ENCODE peak calls at places on chromosome X, in six cellular contexts. J is kidney, Z is hepatocyte, P is fibroblast of lung, Q is heart right ventricle, X is breast epithelium. W is an unnamed sample.
A peak's percentile ranks its signal among the peaks of the same experiment; 100 is the strongest.

GRCh38 chrX:150150081-150150779 is 211.9 kb upstream of the EOLA2 start:
- DNase-seq in J (peak; percentile 65), Z (no peak), P (no peak), Q (no peak), X (no peak), W (no peak)

GRCh38 chrX:74545880-74546279 is 68.5 kb downstream of the RLIM start:
- DNase-seq in J (no peak), Z (no peak), P (no peak), Q (no peak), X (no peak), W (no peak)

GRCh38 chrX:56978172-56978571 is 17.2 kb downstream of the SPIN3 start:
- DNase-seq in J (no peak), Z (peak; percentile 53), P (peak; percentile 37), Q (no peak), X (peak; percentile 23), W (peak; percentile 15)

GRCh38 chrX:122501652-122502051 is 682.4 kb upstream of the GRIA3 start:
- DNase-seq in J (no peak), Z (no peak), P (no peak), Q (no peak), X (no peak), W (no peak)

GRCh38 chrX:5113128-5113527 is 1115.5 kb downstream of the NLGN4X start:
- DNase-seq in J (no peak), Z (peak; percentile 42), P (no peak), Q (no peak), X (no peak), W (no peak)

GRCh38 chrX:34813618-34814017 is 129.0 kb upstream of the FAM47B start:
- DNase-seq in J (no peak), Z (no peak), P (peak; percentile 6), Q (no peak), X (no peak), W (peak; percentile 2)

GRCh38 chrX:113950081-113950678 is 633.7 kb upstream of the HTR2C start:
- DNase-seq in J (no peak), Z (no peak), P (no peak), Q (no peak), X (no peak), W (no peak)

GRCh38 chrX:150767475-150768131 is 74.4 kb downstream of the MTMR1 start:
- DNase-seq in J (peak; percentile 48), Z (peak; percentile 56), P (peak; percentile 79), Q (no peak), X (no peak), W (peak; percentile 55)

GRCh38 chrX:124328765-124329164 is 3.7 kb upstream of the TEX13D start:
- DNase-seq in J (no peak), Z (no peak), P (no peak), Q (no peak), X (no peak), W (no peak)

GRCh38 chrX:135557344-135557743 is 36.9 kb downstream of the INTS6L start:
- DNase-seq in J (no peak), Z (no peak), P (no peak), Q (no peak), X (no peak), W (no peak)

GRCh38 chrX:103776586-103776985 is at the start of gene PLP1:
- DNase-seq in J (no peak), Z (no peak), P (no peak), Q (no peak), X (no peak), W (no peak)

GRCh38 chrX:43861750-43862149 is 20.5 kb downstream of the MAOB start:
- DNase-seq in J (no peak), Z (no peak), P (no peak), Q (no peak), X (no peak), W (no peak)

GRCh38 chrX:13658602-13659001 is 5.7 kb downstream of the TCEANC start:
- DNase-seq in J (no peak), Z (peak; percentile 60), P (peak; percentile 73), Q (no peak), X (no peak), W (no peak)

GRCh38 chrX:13664026-13664425 is 11.1 kb downstream of the TCEANC start:
- DNase-seq in J (no peak), Z (no peak), P (no peak), Q (no peak), X (no peak), W (no peak)

GRCh38 chrX:13662537-13662841 is 9.5 kb downstream of the TCEANC start:
- DNase-seq in J (no peak), Z (peak; percentile 45), P (peak; percentile 56), Q (no peak), X (no peak), W (no peak)

GRCh38 chrX:13661735-13662536 is 9.0 kb downstream of the TCEANC start:
- DNase-seq in J (no peak), Z (no peak), P (no peak), Q (no peak), X (no peak), W (no peak)

DNA sequence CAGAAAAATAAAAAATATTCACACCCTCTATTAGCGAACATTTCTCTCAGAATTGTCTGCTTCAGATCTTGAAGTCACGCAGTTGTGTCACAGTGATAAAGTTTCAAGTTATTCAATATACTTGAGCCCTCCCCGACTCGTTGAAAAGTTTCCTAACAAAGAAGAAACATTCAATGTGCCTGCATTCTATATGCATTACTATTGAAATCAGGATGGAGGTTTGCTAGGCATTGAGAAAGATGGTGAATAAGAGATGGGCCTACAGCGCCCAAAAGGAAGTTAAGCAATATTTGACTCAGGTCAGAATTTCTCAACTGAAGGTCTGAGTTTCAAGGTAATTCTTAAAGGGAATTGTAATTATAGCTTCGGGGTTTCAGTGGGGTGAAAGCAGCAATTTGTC is 6.1 kb downstream of the TCEANC start:
- DNase-seq in J (no peak), Z (no peak), P (peak; percentile 71), Q (no peak), X (no peak), W (no peak)
- H3K4me3 ChIP-seq in J (no peak overlapping the region), Z (no peak overlapping the region), P (no peak overlapping the region), Q (no peak overlapping the region), X (no peak overlapping the region), W (no peak overlapping the region)

DNA sequence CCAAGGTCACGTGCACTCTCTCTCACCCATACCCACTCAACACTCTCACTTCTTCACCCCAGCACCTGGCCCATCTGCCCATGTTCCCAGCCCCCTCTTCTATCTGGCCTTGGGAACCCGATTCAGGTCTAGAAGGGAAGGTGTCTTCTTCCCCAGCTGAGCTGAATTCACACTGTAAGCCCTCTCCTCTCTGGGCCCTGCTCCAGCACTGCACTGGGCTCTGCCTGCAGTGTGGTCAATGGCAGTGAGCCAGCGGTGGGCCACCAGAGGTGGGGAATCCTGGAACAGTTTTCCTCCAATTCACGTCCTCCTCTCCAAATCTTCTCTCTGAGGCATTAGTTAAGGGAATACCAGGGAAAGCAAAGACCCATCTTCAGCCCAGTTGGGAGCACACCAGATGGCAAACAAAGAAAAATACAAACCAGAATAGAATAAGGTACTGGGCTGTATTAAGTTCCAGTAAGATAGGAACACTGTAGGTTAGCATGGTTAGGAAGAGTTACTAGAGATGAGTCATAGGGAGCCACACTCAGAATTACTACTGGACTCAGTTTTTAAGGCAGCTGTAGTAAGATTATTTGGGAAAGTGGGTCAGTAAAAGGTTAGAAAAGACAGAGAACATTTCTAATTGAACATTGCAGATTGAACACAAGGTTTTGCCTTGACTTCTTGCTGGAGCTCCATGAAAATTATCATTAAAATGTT is 5.0 kb downstream of the AWAT2 start:
- DNase-seq in J (no peak), Z (no peak), P (peak; percentile 18), Q (no peak), X (no peak), W (no peak)
- H3K27ac ChIP-seq in J (no peak overlapping the region), Z (no peak overlapping the region), P (no peak overlapping the region), Q (no peak overlapping the region), X (no peak overlapping the region), W (no peak overlapping the region)

GRCh38 chrX:14243823-14244222 is 214.1 kb upstream of the GEMIN8 start:
- DNase-seq in J (peak; percentile 48), Z (no peak), P (no peak), Q (no peak), X (no peak), W (no peak)
- H3K36me3 ChIP-seq in J (no peaks in the 10 kb centered on the region), Z (no peaks in the 10 kb centered on the region), P (no peaks in the 10 kb centered on the region), Q (no peaks in the 10 kb centered on the region), X (no peaks in the 10 kb centered on the region), W (no peaks in the 10 kb centered on the region)

DNA sequence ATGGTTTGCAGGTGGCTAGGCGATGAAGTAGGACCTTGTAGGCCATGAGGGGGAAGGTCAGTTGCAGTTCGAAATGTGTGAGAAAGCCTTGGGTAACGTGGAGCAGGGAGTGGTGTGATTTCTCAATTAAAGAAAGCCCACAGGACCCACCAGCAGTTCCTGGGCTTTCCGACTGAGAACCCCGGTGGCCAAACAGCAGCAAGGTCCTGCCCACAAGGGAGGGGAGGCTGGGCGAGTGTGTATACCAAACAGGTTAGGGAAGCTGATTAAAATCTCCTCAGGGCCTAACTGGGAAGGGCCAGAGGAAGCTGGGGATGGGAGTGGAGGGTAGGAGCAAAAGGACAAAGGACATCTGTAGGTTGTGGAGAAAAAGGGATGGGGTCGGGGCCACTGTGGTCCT is 2.4 kb downstream of the ATP6AP1 start:
- DNase-seq in J (no peak), Z (no peak), P (no peak), Q (no peak), X (no peak), W (no peak)
- H3K4me3 ChIP-seq in J (peak overlapping the region; percentile 7), Z (no peak overlapping the region), P (no peak overlapping the region), Q (no peak overlapping the region), X (no peak overlapping the region), W (no peak overlapping the region)

GRCh38 chrX:154352466-154352865 is 22.0 kb downstream of the FLNA start:
- DNase-seq in J (no peak), Z (no peak), P (no peak), Q (no peak), X (no peak), W (no peak)
- H3K27ac ChIP-seq in J (no peak overlapping the region), Z (no peak overlapping the region), P (no peak overlapping the region), Q (no peak overlapping the region), X (no peak overlapping the region), W (no peak overlapping the region)

DNA sequence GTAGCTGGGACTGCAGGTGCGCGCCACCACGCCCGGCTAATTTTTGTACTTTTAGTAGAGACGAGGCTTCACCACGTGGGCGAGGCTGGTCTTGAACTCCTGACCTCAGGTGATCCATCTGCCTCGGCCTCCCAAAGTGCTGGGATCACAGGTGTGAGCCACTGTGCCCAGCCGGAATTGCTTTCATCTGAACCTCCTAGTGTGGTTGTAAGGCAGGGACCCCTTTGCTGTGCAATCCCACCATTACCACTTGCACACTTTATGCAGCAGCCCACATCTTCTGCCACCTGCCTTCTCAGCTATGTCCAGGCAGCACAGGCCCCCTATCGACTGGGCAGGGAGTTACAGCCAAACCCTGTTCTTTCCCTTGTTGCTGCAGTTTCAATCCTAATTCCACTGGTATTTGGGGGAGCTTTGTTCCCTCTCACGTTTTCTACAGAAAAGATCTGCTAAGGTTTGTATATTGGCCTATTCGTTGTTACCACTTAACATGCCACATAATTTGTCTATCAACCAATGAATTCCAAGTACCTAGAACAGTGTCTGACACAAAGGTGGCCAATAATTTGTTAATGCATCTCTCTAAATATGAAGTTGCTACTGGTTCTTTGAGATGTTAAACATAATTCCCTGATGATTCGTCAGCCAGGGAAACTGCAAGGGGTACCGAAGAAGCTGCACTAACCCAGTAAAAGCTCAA is 6.5 kb downstream of the RPL39 start:
- DNase-seq in J (no peak), Z (no peak), P (peak; percentile 20), Q (peak; percentile 21), X (no peak), W (peak; percentile 21)
- H3K36me3 ChIP-seq in J (no peaks in the 10 kb centered on the region), Z (no peaks in the 10 kb centered on the region), P (peaks cover 1% of the 10 kb centered on the region), Q (no peaks in the 10 kb centered on the region), X (no peaks in the 10 kb centered on the region), W (peaks cover 61% of the 10 kb centered on the region)

DNA sequence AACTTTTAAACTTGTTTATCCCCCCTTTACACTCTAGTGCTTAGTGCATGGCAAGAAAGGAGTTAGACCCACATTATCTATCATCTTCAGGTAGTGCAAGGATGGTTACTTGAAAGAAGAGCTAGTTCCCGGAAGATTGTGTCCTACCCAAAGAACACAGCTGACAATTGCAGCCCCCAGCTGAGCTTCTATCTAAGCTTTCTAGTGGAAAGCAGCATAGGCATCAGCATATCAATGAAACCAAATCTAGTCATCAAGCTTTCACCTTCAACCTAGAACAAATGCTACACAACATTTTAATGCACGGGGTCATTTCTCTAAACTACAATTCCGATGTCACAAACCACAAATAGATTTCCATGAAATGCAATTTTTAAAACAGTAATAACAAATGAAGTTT is 88.9 kb upstream of the TFDP3 start:
- DNase-seq in J (no peak), Z (no peak), P (no peak), Q (no peak), X (no peak), W (no peak)
- H3K4me3 ChIP-seq in J (no peak overlapping the region), Z (no peak overlapping the region), P (no peak overlapping the region), Q (no peak overlapping the region), X (no peak overlapping the region), W (no peak overlapping the region)